ENCODE peak calls at places on chromosomes 5 and 9, in six cellular contexts. T is kidney; X is left ventricle myocardium inferior; M is astrocyte; I is fibroblast of lung; Y is CD8-positive, alpha-beta T cell. Q is an unnamed sample. For H3K4me1, the result is how much of the 10 kb centered on the place peaks cover.

GRCh38 chr5:10355071-10355889 is 1.8 kb downstream of the MARCHF6 start:
- DNase-seq in M (peak), X (no peak), Y (no peak), T (no peak), I (peak), Q (no peak)

GRCh38 chr5:137320056-137321045 is 178.8 kb downstream of the SPOCK1 start:
- DNase-seq in M (peak), I (peak), Y (no peak), T (no peak), X (no peak), Q (no peak)

GRCh38 chr9:114155263-114155966 is at the start of gene COL27A1:
- DNase-seq in X (peak), I (peak), M (peak), Y (peak), T (peak), Q (peak)

GRCh38 chr5:52943285-52943684 is 45.9 kb upstream of the ITGA2 start:
- DNase-seq in X (no peak), I (no peak), M (no peak), T (no peak), Y (no peak), Q (no peak)

GRCh38 chr9:136107155-136107952 is 11.3 kb downstream of the TMEM250 start:
- DNase-seq in T (no peak), I (no peak), M (no peak), Y (no peak), X (no peak), Q (no peak)

GRCh38 chr5:93831449-93831848 is 90.0 kb upstream of the POU5F2 start:
- DNase-seq in X (no peak), M (peak), T (no peak), I (peak), Y (no peak), Q (no peak)

GRCh38 chr5:45642370-45642769 is 53.8 kb downstream of the HCN1 start:
- DNase-seq in I (no peak), Y (no peak), T (no peak), M (no peak), X (no peak), Q (no peak)

GRCh38 chr5:1212881-1213280 is 11.5 kb downstream of the SLC6A19 start:
- DNase-seq in X (no peak), I (no peak), Y (no peak), M (no peak), T (peak), Q (no peak)

GRCh38 chr5:123538670-123539459 is 26.9 kb downstream of the CSNK1G3 start:
- DNase-seq in I (no peak), T (no peak), X (no peak), Y (no peak), M (peak), Q (no peak)

GRCh38 chr9:134959126-134959970 is 41.6 kb upstream of the FCN1 start:
- DNase-seq in Y (no peak), X (no peak), M (no peak), T (no peak), I (no peak), Q (peak)

GRCh38 chr5:31232273-31232888 is 38.9 kb downstream of the CDH6 start:
- DNase-seq in X (no peak), T (no peak), M (peak), Y (no peak), I (peak), Q (no peak)

GRCh38 chr9:10614201-10614870 is 1.5 kb upstream of the PTPRD start:
- DNase-seq in I (no peak), X (no peak), Y (no peak), T (no peak), M (no peak), Q (no peak)

GRCh38 chr5:59036274-59036961 is 453.5 kb downstream of the RAB3C start:
- DNase-seq in M (peak), I (peak), X (no peak), Y (no peak), T (no peak), Q (peak)

GRCh38 chr5:150783422-150783928 is 4.9 kb downstream of the SMIM3 start:
- DNase-seq in T (peak), Y (peak), X (peak), I (peak), M (peak), Q (no peak)

GRCh38 chr9:115864581-115864980 is 289.0 kb upstream of the PAPPA start:
- DNase-seq in I (no peak), M (no peak), X (no peak), T (no peak), Y (no peak), Q (no peak)

GRCh38 chr5:172906888-172907287 is 52.3 kb upstream of the RPL26L1 start:
- DNase-seq in Y (no peak), M (no peak), I (no peak), X (no peak), T (no peak), Q (peak)
- H3K4me1 ChIP-seq in Y (under half), M (half or more), I (under half), X (half or more), T (under half), Q (half or more)

GRCh38 chr9:4139201-4139600 is 160.7 kb downstream of the GLIS3 start:
- DNase-seq in T (no peak), Y (no peak), X (no peak), I (no peak), M (no peak), Q (no peak)
- H3K4me1 ChIP-seq in T (under half), Y (under half), X (under half), I (under half), M (under half), Q (under half)

GRCh38 chr9:33130961-33131360 is 36.2 kb downstream of the B4GALT1 start:
- DNase-seq in X (no peak), Y (no peak), M (no peak), T (no peak), I (no peak), Q (peak)
- H3K4me1 ChIP-seq in X (half or more), Y (under half), M (under half), T (half or more), I (under half), Q (half or more)

GRCh38 chr9:27336829-27337228 is 39.9 kb upstream of the EQTN start:
- DNase-seq in Y (no peak), I (no peak), X (no peak), T (no peak), M (no peak), Q (no peak)
- H3K4me1 ChIP-seq in Y (under half), I (under half), X (under half), T (under half), M (under half), Q (under half)

DNA sequence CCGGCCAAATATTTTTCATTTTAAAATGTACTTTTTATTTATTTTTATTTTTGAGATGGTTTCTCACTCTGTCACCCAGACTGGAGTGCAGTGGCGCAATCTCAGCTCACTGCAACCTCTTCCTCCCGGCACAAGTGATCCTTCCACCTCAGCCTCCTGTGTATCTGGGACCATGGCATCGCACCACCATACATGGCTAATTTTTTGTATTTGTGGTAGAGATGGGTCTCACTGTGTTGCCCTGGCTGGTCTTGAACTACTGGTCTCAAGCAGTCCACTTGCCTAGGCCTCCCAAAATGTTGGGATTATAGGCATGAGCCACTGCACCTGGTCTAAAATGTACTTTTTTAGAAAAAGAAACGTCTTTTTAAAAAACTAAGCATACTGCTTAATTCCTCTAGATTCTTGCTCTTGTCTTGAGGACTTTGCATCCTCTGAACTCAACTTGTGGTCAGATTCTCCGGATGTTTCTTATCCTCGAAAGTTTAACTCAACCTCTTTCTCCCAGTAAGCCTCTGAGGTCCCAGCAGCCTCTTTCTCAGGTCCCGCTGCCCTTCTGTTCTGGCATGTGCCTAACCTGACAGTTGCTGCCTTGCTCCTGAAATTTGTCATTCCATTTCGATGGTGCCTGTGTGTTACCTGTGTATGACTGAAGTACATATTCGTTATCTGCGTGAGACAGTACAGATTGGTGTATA is 63.0 kb downstream of the TRIO start:
- DNase-seq in M (peak), I (no peak), T (no peak), Y (no peak), X (no peak), Q (no peak)
- H3K4me1 ChIP-seq in M (half or more), I (under half), T (under half), Y (under half), X (half or more), Q (under half)

GRCh38 chr5:39361306-39361705 is 3.0 kb downstream of the C9 start:
- DNase-seq in I (no peak), M (no peak), Y (no peak), X (no peak), T (no peak), Q (no peak)
- H3K4me1 ChIP-seq in I (under half), M (under half), Y (under half), X (under half), T (under half), Q (under half)

Q was measured in left lung.